ENCODE peak calls at places on chromosomes 6 and 20, in six cellular contexts. G is heart left ventricle; R is naive thymus-derived CD4-positive, alpha-beta T cell; T is testis; I is pancreas; Z is neuronal stem cell. P is an unnamed sample.
A peak's percentile ranks its signal among the peaks of the same experiment; 100 is the strongest.

GRCh38 chr6:98579089-98579488 is 255.3 kb upstream of the POU3F2 start:
- DNase-seq in I (no peak), R (no peak), G (no peak), T (no peak), Z (no peak), P (no peak)

GRCh38 chr6:135624402-135625297 is 127.1 kb upstream of the AHI1 start:
- DNase-seq in I (no peak), G (no peak), T (no peak), R (no peak), Z (no peak), P (no peak)

GRCh38 chr20:23655551-23656211 is 17.9 kb upstream of the CST3 start:
- DNase-seq in R (no peak), Z (no peak), G (peak; percentile 89), T (peak; percentile 50), I (no peak), P (peak; percentile 91)

GRCh38 chr6:16762547-16763477 is 1.6 kb upstream of the ATXN1 start:
- DNase-seq in R (peak; percentile 83), Z (peak; percentile 27), I (peak; percentile 60), T (peak; percentile 46), G (peak; percentile 62), P (peak; percentile 77)

GRCh38 chr6:134421496-134421895 is 103.6 kb upstream of the SGK1 start:
- DNase-seq in R (no peak), I (no peak), G (no peak), T (no peak), Z (no peak), P (no peak)

GRCh38 chr6:50259903-50260302 is 210.2 kb upstream of the DEFB112 start:
- DNase-seq in G (no peak), T (no peak), I (no peak), Z (no peak), R (no peak), P (no peak)

GRCh38 chr20:32558526-32558925 is 26.6 kb downstream of the NOL4L start:
- DNase-seq in T (no peak), G (peak; percentile 14), I (no peak), Z (no peak), R (no peak), P (no peak)

GRCh38 chr6:54613596-54613995 is 233.0 kb upstream of the FAM83B start:
- DNase-seq in G (no peak), R (no peak), I (no peak), T (no peak), Z (no peak), P (no peak)

GRCh38 chr6:44416103-44416502 is 28.6 kb downstream of the CDC5L start:
- DNase-seq in R (no peak), Z (no peak), G (no peak), T (no peak), I (peak; percentile 62), P (no peak)

GRCh38 chr6:134267917-134268361 is 50.0 kb downstream of the SGK1 start:
- DNase-seq in I (no peak), Z (peak; percentile 33), R (no peak), T (peak; percentile 83), G (no peak), P (peak; percentile 19)

GRCh38 chr6:436308-437041 is 44.9 kb downstream of the IRF4 start:
- DNase-seq in I (no peak), G (peak; percentile 43), T (no peak), Z (no peak), R (no peak), P (peak; percentile 80)

DNA sequence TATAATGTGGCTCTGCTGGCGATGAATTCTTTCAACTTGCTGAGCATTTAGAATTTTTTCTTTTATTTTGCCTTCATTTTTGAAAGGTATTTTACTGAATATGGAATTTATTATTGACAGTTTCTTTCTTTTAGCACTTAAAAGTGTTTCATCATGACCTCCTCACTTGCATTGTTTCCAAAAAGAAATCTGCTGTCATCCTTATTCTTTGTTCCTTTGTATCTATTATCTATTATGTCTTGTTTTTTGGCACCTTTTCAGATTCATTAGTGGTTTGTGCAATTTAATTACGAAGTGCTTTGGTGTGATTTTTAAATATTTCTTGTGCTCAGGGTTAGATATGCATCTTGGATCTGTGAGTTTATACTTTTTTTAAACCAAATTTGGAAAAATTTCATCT is 26.0 kb upstream of the SLC22A2 start:
- DNase-seq in T (no peak), I (no peak), G (no peak), Z (no peak), R (no peak), P (no peak)
- H3K4me1 ChIP-seq in T (no peaks in the 10 kb centered on the region), I (no peaks in the 10 kb centered on the region), G (no peaks in the 10 kb centered on the region), Z (no peaks in the 10 kb centered on the region), R (no peaks in the 10 kb centered on the region), P (no peaks in the 10 kb centered on the region)

DNA sequence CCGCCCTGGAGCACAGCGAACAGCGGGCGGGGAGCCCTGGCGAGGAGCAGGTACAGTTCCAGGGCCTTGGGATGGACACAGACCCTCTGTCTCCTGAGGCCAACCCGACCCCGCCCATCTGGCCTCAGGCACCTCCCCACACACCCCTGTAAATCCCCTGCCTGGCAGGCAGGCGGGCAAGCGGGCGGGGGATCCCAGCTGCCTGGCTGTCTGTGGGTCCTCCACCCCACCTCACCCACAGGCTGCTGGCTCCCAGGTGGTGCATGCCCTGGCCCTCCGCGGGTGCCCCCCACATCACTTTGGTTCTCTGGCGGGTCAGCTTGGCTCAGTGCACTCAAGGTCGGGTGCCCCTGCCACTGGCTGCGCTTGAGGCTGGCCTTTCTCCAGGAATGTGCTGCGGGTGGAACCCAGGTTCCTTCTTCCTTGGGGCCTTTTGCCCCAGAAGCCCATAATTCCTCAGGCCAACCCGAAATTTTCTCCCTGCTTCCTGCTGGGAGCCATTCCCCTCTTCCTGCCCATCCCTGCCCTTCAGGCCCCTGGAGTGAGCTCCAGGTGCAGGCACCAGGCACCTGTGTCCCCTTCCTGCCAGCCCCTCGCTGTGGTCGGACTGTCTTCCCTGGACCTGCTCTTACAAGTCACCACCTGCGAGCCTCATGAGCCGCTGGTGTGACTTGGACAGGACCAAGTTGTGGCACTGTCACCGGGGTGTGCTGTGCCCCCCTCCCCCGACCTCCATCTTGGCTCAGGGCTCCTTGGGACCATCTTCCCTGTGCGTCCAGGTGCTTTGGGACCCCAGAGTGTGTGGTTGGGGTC is 5.3 kb upstream of the TNFRSF6B start:
- DNase-seq in Z (no peak), G (peak; percentile 64), R (peak; percentile 4), I (no peak), T (no peak), P (peak; percentile 69)
- H3K27ac ChIP-seq in Z (no peak overlapping the region), G (no peak overlapping the region), R (no peak overlapping the region), I (no peak overlapping the region), T (no peak overlapping the region), P (no peak overlapping the region)

GRCh38 chr20:63539092-63539430 is 1.9 kb upstream of the PTK6 start:
- DNase-seq in Z (no peak), R (no peak), I (no peak), G (no peak), T (no peak), P (no peak)

GRCh38 chr20:63539441-63540370 is 2.5 kb upstream of the PTK6 start:
- DNase-seq in I (no peak), R (no peak), Z (no peak), G (no peak), T (no peak), P (no peak)

GRCh38 chr20:63536997-63537524 is at the start of gene PTK6:
- DNase-seq in R (no peak), T (no peak), I (no peak), Z (no peak), G (peak; percentile 80), P (peak; percentile 59)

GRCh38 chr20:63537525-63538203 is 488 bp upstream of the PTK6 start:
- DNase-seq in R (peak; percentile 90), G (peak; percentile 95), Z (peak; percentile 82), I (peak; percentile 93), T (peak; percentile 73), P (peak; percentile 93)

GRCh38 chr20:63538204-63539091 is 1.3 kb upstream of the PTK6 start:
- DNase-seq in G (no peak), T (no peak), I (peak; percentile 88), Z (no peak), R (peak; percentile 73), P (peak; percentile 60)
- H3K4me3 ChIP-seq in G (peak overlapping the region; percentile 38), T (no peak overlapping the region), I (peak overlapping the region; percentile 38), Z (no peak overlapping the region), R (peak overlapping the region; percentile 68), P (no peak overlapping the region)

DNA sequence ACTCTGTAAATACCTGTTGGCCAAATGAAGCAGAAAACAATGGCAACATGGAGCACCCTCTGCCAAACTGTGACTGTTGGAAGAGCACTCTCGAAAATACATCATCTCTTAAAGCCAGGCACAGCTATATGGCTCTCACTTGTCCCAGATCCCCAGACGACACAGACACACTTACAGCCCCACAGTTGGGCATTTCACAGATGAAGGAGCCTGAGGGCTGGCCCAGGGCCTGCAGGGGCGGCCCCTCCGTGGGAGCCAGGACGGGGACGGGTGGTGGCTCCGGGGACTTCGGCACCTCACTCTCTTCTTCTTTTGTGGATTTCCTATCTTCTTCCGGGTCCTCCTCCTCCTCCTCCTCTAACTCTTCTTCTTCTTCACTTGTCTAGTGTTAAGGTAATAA is 18.4 kb upstream of the MRPS10 start:
- DNase-seq in G (no peak), Z (no peak), I (no peak), T (no peak), R (no peak), P (no peak)
- H3K4me1 ChIP-seq in G (peaks cover 3% of the 10 kb centered on the region), Z (peaks cover 2% of the 10 kb centered on the region), I (no peaks in the 10 kb centered on the region), T (no peaks in the 10 kb centered on the region), R (no peaks in the 10 kb centered on the region), P (no peaks in the 10 kb centered on the region)

DNA sequence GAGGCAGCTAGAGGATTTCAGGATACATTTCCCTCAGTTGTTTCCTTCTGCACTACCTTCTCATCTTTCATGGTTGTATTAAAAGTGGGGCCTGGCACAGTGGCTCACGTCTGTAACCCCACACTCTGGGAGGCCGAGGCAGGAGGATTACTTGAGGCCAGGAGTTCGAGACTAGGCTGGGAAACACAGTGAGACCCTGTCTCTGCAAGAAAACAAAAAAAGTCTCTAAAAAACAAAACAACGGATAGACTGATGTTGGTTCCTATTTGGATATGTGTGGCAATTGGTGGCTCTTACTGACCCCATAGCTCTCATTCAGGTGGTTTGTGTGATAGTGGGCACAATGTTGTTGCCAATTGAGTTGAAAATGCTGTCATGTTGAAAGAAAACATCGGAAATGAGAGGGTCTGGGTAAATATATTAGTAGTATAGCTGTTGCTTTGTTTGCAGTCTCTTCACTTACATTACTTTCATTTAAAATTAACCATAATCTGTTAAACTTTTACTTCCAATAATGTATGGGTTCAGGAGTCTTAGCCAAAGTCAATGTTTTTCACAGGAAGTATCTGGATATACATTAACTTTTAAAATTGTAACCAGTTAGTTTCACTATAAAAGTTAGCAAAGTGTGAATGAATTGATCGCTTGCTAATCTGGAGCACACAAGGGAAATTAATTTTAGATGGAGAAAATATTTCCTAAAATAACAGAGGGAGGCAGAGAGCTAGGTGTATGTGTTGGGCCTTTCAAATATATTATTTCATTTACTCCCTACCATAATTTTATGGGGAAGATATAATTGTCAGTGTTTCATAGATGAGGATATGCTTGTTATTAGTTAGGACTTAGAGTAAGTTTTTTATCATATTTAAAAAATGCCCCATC is 31.1 kb downstream of the UTRN start:
- DNase-seq in R (no peak), T (no peak), I (no peak), G (no peak), Z (no peak), P (no peak)
- H3K27ac ChIP-seq in R (no peak overlapping the region), T (no peak overlapping the region), I (no peak overlapping the region), G (peak overlapping the region; percentile 69), Z (no peak overlapping the region), P (no peak overlapping the region)

P was measured in right cardiac atrium.